ENCODE peak calls at places on chromosomes 3 and 15, in five cellular contexts. S is AG04450, T is fibroblast of lung, B is fibroblast of villous mesenchyme, Z is cardiac muscle cell. A is an unnamed sample.
A peak's percentile ranks its signal among the peaks of the same experiment; 100 is the strongest.

GRCh38 chr3:49671291-49672288 is 2.6 kb upstream of the APEH start:
- DNase-seq in S (peak; percentile 15), T (peak; percentile 60), B (peak; percentile 59), Z (peak; percentile 78), A (peak; percentile 59)

GRCh38 chr3:22372292-22372949 is 621.4 kb upstream of the ZNF385D start:
- DNase-seq in S (no peak), T (no peak), B (no peak), Z (peak; percentile 70), A (no peak)

GRCh38 chr15:100861511-100861991 is 18.1 kb upstream of the ALDH1A3 start:
- DNase-seq in S (no peak), T (no peak), B (no peak), Z (no peak), A (no peak)

GRCh38 chr15:25568751-25569150 is 129.9 kb upstream of the UBE3A start:
- DNase-seq in S (no peak), T (no peak), B (no peak), Z (no peak), A (no peak)

GRCh38 chr3:38168988-38169363 is 3.6 kb downstream of the OXSR1 start:
- DNase-seq in S (no peak), T (no peak), B (peak; percentile 16), Z (no peak), A (no peak)

GRCh38 chr15:91522609-91523332 is 330.7 kb upstream of the SLCO3A1 start:
- DNase-seq in S (peak; percentile 41), T (peak; percentile 80), B (peak; percentile 8), Z (no peak), A (no peak)

GRCh38 chr15:57652481-57652880 is 54.0 kb upstream of the POLR2M start:
- DNase-seq in S (no peak), T (no peak), B (no peak), Z (no peak), A (no peak)

GRCh38 chr15:69615756-69616155 is 163.1 kb downstream of the RPLP1 start:
- DNase-seq in S (no peak), T (no peak), B (no peak), Z (no peak), A (no peak)

GRCh38 chr3:72811551-72811950 is 36.7 kb downstream of the SHQ1 start:
- DNase-seq in S (no peak), T (no peak), B (no peak), Z (no peak), A (no peak)

GRCh38 chr3:45529697-45530096 is 64.9 kb upstream of the LIMD1 start:
- DNase-seq in S (no peak), T (no peak), B (no peak), Z (no peak), A (no peak)

GRCh38 chr3:194617827-194618226 is 15.4 kb downstream of the TMEM44 start:
- DNase-seq in S (no peak), T (peak; percentile 8), B (no peak), Z (no peak), A (no peak)

GRCh38 chr3:102514241-102514640 is 79.4 kb downstream of the ZPLD1 start:
- DNase-seq in S (no peak), T (no peak), B (no peak), Z (no peak), A (no peak)

GRCh38 chr15:89781891-89782618 is 5.9 kb downstream of the MESP2 start:
- DNase-seq in S (no peak), T (peak; percentile 43), B (peak; percentile 63), Z (no peak), A (no peak)

GRCh38 chr3:127445581-127446368 is 144.8 kb downstream of the TPRA1 start:
- DNase-seq in S (no peak), T (no peak), B (no peak), Z (no peak), A (no peak)

GRCh38 chr3:156535162-156535627 is 19.7 kb downstream of the SSR3 start:
- DNase-seq in S (peak; percentile 98), T (peak; percentile 100), B (peak; percentile 99), Z (peak; percentile 54), A (no peak)

GRCh38 chr3:59608356-59608755 is 558.5 kb upstream of the CFAP20DC start:
- DNase-seq in S (no peak), T (no peak), B (no peak), Z (no peak), A (no peak)

GRCh38 chr15:65211157-65211982 is at the start of gene CILP:
- DNase-seq in S (peak; percentile 27), T (peak; percentile 67), B (peak; percentile 49), Z (peak; percentile 53), A (no peak)

GRCh38 chr15:65208656-65209055 is 2.6 kb downstream of the CILP start:
- DNase-seq in S (no peak), T (no peak), B (no peak), Z (no peak), A (no peak)

GRCh38 chr15:65207280-65207679 is 4.0 kb downstream of the CILP start:
- DNase-seq in S (no peak), T (no peak), B (no peak), Z (no peak), A (no peak)

GRCh38 chr15:65212097-65212496 is 824 bp upstream of the CILP start:
- DNase-seq in S (no peak), T (no peak), B (no peak), Z (peak; percentile 36), A (no peak)

DNA sequence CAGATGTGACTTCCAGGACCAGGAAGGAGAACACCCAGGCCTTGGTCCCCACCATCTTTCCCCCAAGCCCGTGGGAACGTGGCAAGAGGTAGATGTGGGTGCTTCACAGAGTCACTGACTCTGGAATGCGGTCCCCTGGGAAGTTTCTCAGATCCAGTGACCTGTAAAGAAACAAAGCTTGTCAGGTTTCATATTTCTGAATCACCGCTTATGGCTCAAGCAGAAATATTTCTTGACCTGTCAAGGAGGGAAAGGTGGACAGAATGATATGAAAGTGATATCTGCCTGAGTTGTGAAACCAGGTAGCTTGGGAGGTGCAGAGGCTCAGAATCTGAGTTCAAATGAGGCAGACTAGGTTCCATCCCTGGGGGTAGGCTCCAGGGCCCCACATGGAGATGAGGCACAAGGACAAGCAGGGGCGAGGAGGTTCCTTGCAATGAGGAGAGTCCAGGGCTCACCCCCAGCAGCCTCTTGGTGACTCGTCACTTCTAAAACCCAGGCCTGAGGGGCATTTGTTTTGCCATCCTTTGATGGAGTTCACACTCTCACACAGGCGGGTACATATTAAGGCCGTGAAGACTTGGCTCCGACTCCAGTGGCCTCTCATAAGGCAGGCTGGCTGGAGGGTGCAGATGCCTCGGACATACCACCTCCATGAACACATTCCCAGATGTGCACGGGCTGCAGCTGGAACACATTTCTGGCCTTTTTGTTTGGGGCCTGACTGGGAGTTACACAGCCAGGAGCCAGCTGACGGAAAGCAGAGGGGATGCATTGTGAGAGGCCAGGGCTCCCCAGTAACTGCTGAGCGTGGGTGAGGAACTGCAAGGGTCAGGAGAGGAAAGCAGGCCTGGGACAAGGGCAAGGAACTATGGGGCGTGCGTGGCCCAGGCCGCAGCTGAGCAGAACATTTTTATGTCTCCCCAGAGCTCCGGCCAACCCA is 1.3 kb downstream of the CILP start:
- DNase-seq in S (no peak), T (peak; percentile 16), B (peak; percentile 34), Z (no peak), A (no peak)
- H3K4me3 ChIP-seq in S (no peak overlapping the region), T (no peak overlapping the region), B (no peak overlapping the region), Z (no peak overlapping the region), A (no peak overlapping the region)

DNA sequence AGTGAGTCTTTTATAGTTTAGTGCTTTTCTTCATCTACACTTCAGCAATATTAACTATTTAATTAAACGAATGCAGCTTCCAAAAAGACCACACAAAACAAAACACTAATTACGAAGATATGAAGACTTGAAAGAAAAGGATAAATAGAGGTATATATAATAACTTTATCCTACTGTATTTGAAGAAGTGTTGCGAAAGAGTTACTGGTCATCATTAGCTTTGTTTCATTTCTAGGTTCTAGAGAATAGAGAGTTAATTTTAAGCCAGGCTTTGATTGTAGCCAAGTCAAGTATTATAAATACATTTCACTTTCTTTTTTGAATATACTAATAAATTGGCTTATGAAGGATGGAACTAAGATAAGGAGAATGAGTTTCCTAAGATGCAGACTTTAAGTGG is 416.8 kb upstream of the GBE1 start:
- DNase-seq in S (no peak), T (no peak), B (no peak), Z (no peak), A (no peak)
- TF ChIP-seq CTCF in S (no peak), T (no peak), B (no peak), Z (no peak), A (no peak)

GRCh38 chr3:171459130-171459941 is 869 bp downstream of the TNIK start:
- DNase-seq in S (no peak), T (peak; percentile 48), B (peak; percentile 32), Z (peak; percentile 49), A (no peak)

GRCh38 chr3:171457263-171458055 is 2.7 kb downstream of the TNIK start:
- DNase-seq in S (no peak), T (no peak), B (no peak), Z (peak; percentile 53), A (no peak)

GRCh38 chr3:171459942-171460225 is 321 bp downstream of the TNIK start:
- DNase-seq in S (no peak), T (no peak), B (peak; percentile 30), Z (no peak), A (no peak)

GRCh38 chr3:171458056-171458856 is 1.9 kb downstream of the TNIK start:
- DNase-seq in S (no peak), T (peak; percentile 6), B (no peak), Z (no peak), A (no peak)

DNA sequence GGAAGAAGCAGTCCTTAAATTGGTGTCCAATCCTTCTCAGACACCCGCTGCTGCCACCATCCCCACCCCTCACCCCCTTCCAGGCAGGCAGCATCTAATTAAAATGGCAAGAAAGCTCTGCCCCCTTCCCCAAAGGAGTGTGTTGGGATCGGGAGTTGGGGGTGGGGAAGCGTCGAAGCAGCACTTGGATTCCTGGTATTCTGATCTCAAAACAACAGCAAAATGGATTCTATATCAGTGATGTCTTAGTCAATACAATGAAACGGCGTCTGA is 1.4 kb downstream of the TNIK start:
- DNase-seq in S (no peak), T (no peak), B (no peak), Z (peak; percentile 41), A (no peak)
- H3K4me3 ChIP-seq in S (peak overlapping the region; percentile 89), T (peak overlapping the region; percentile 88), B (peak overlapping the region; percentile 83), Z (peak overlapping the region; percentile 95), A (no peak overlapping the region)

GRCh38 chr3:180601688-180602666 is at the start of gene TTC14:
- DNase-seq in S (peak; percentile 89), T (peak; percentile 97), B (peak; percentile 95), Z (peak; percentile 90), A (peak; percentile 94)
- TF ChIP-seq CTCF in S (no peak), T (no peak), B (peak; percentile 8), Z (no peak), A (peak; percentile 14)

A was measured in LNCaP clone FGC.